ENCODE peak calls at places on chromosome 16, in seven cellular contexts. One of them, this sample, is unnamed.

GRCh38 chr16:49365711-49366509 is 7.7 kb upstream of the C16orf78 start:
- DNase-seq in glutamatergic neuron: no peak
- DNase-seq in upper lobe of right lung: no peak
- DNase-seq in PC-3: no peak
- DNase-seq in colonic mucosa: no peak
- DNase-seq in fibroblast of mammary gland: no peak
- DNase-seq in neural crest cell: no peak
- DNase-seq in this sample: no peak

GRCh38 chr16:84043486-84044107 is 1.0 kb upstream of the SLC38A8 start:
- DNase-seq in glutamatergic neuron: no peak
- DNase-seq in upper lobe of right lung: peak
- DNase-seq in PC-3: no peak
- DNase-seq in colonic mucosa: no peak
- DNase-seq in fibroblast of mammary gland: peak
- DNase-seq in neural crest cell: no peak
- DNase-seq in this sample: no peak

GRCh38 chr16:35559911-35560636 is 2100.7 kb downstream of the TP53TG3F start:
- DNase-seq in glutamatergic neuron: no peak
- DNase-seq in upper lobe of right lung: no peak
- DNase-seq in PC-3: peak
- DNase-seq in colonic mucosa: no peak
- DNase-seq in fibroblast of mammary gland: no peak
- DNase-seq in neural crest cell: no peak
- DNase-seq in this sample: no peak

GRCh38 chr16:50261707-50262235 is 4.6 kb upstream of the ADCY7 start:
- DNase-seq in glutamatergic neuron: no peak
- DNase-seq in upper lobe of right lung: peak
- DNase-seq in PC-3: no peak
- DNase-seq in colonic mucosa: peak
- DNase-seq in fibroblast of mammary gland: no peak
- DNase-seq in neural crest cell: no peak
- DNase-seq in this sample: no peak

GRCh38 chr16:67190448-67191399 is 788 bp upstream of the EXOC3L1 start:
- DNase-seq in glutamatergic neuron: no peak
- DNase-seq in upper lobe of right lung: no peak
- DNase-seq in PC-3: no peak
- DNase-seq in colonic mucosa: no peak
- DNase-seq in fibroblast of mammary gland: no peak
- DNase-seq in neural crest cell: no peak
- DNase-seq in this sample: no peak

GRCh38 chr16:89689142-89689541 is 2.7 kb downstream of the CDK10 start:
- DNase-seq in glutamatergic neuron: no peak
- DNase-seq in upper lobe of right lung: no peak
- DNase-seq in PC-3: no peak
- DNase-seq in colonic mucosa: no peak
- DNase-seq in fibroblast of mammary gland: no peak
- DNase-seq in neural crest cell: no peak
- DNase-seq in this sample: no peak

GRCh38 chr16:62711797-62712196 is 675.6 kb upstream of the CDH8 start:
- DNase-seq in glutamatergic neuron: no peak
- DNase-seq in upper lobe of right lung: no peak
- DNase-seq in PC-3: no peak
- DNase-seq in colonic mucosa: no peak
- DNase-seq in fibroblast of mammary gland: no peak
- DNase-seq in neural crest cell: no peak
- DNase-seq in this sample: no peak

GRCh38 chr16:962366-962765 is 8.4 kb downstream of the LMF1 start:
- DNase-seq in glutamatergic neuron: no peak
- DNase-seq in upper lobe of right lung: no peak
- DNase-seq in PC-3: no peak
- DNase-seq in colonic mucosa: no peak
- DNase-seq in fibroblast of mammary gland: no peak
- DNase-seq in neural crest cell: no peak
- DNase-seq in this sample: no peak

DNA sequence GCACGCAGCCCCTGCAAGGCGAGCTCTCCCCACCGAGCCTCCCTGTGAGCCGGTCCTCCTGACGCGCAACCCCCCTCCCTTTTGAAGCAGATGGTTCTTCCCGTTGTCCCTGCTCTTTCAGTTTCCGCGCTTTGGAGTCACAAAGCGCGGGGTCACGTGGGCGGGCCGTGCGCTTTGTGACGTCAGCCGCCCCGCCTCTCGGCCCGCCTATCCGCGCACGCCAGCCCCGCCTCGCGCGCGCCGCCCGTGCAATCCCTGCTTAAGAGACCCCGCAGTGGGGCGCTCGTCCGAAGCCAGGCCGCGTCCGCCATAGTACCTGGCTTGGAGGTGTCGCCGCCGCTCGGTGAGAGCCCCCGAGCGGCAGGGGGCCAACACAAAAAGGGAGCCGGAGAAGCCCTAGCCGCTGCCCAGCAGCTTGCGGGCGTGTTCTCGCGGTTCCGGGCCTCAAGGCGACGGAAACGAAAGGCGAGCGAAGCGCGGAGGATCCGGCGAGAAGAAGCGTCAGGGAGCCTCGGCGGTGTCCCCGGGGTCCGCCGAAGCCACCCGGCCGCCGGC is at the start of gene RBBP6:
- DNase-seq in glutamatergic neuron: peak
- DNase-seq in upper lobe of right lung: peak
- DNase-seq in PC-3: peak
- DNase-seq in colonic mucosa: peak
- DNase-seq in fibroblast of mammary gland: peak
- DNase-seq in neural crest cell: peak
- DNase-seq in this sample: peak
- TF ChIP-seq CTCF in glutamatergic neuron: peak
- TF ChIP-seq CTCF in upper lobe of right lung: peak
- TF ChIP-seq CTCF in PC-3: peak
- TF ChIP-seq CTCF in colonic mucosa: no peak
- TF ChIP-seq CTCF in fibroblast of mammary gland: no peak
- TF ChIP-seq CTCF in neural crest cell: peak
- TF ChIP-seq CTCF in this sample: peak

DNA sequence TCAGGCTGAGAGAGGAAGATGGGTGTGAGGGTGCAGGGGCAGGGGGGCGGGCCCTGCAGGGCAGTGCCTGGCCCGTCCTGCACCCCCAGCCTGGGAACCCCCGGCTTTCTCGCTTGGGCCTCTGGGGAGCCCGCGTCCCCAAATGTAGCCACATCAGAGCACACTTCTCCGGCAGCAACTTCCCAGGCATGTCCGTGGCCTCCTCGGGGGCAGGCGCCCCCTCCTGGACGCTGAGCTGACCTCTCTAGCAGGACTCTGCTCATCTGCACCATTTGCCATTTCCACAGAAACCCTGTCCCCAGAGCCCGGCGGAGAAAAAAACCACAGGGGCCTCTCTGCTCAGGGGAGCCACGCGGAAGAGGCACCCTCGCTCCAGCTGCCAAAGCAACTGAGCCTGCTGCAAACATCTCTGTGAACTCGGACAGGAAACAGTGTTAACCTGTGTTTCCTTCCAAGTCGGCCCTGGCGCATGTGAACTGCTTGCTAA is 63.4 kb downstream of the KLHDC4 start:
- DNase-seq in glutamatergic neuron: peak
- DNase-seq in upper lobe of right lung: no peak
- DNase-seq in PC-3: no peak
- DNase-seq in colonic mucosa: no peak
- DNase-seq in fibroblast of mammary gland: peak
- DNase-seq in neural crest cell: peak
- DNase-seq in this sample: no peak
- TF ChIP-seq CTCF in glutamatergic neuron: peak
- TF ChIP-seq CTCF in upper lobe of right lung: no peak
- TF ChIP-seq CTCF in PC-3: peak
- TF ChIP-seq CTCF in colonic mucosa: no peak
- TF ChIP-seq CTCF in fibroblast of mammary gland: peak
- TF ChIP-seq CTCF in neural crest cell: peak
- TF ChIP-seq CTCF in this sample: no peak

DNA sequence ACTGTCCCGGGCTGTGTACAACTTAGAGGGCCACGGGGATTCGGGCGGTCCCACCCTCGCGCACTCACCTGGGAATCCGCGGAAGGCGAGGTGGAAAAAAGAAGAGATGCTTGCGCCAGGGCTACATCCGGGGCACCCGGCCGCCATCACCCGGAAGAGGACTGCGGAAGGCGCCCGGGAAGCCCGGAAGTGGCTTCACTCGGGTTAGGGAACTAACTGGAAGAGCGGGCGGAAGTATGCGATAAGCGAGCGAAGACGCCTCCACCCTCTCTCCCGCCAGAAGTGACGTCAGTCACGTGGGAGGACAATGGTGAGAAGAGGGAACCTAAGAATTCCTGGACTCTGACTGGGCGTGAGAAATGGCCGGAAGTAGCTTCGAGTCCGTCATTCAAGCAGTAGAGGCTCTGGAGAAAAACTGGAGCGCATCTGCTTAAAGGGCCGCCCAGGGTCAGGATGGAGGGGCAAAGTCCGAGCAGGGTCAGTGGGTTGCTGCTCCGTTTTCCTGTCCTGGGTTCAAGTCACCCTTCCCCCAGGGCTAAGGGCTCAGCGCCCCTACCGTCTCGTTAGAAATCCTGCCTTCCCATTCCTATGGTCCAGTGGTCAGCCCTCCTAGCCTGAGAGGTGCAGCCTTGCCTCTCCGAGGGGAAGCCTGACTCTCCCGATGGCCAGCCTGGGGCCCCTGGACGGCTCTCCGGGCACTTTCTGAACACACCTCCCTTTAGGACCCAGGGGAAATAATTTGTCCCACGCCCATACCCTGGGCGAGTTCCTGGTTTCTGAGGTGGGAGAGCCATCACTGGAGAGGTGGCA is at the start of gene CD2BP2:
- DNase-seq in glutamatergic neuron: peak
- DNase-seq in upper lobe of right lung: peak
- DNase-seq in PC-3: peak
- DNase-seq in colonic mucosa: peak
- DNase-seq in fibroblast of mammary gland: peak
- DNase-seq in neural crest cell: peak
- DNase-seq in this sample: peak
- TF ChIP-seq CTCF in glutamatergic neuron: no peak
- TF ChIP-seq CTCF in upper lobe of right lung: no peak
- TF ChIP-seq CTCF in PC-3: no peak
- TF ChIP-seq CTCF in colonic mucosa: no peak
- TF ChIP-seq CTCF in fibroblast of mammary gland: peak
- TF ChIP-seq CTCF in neural crest cell: no peak
- TF ChIP-seq CTCF in this sample: no peak

DNA sequence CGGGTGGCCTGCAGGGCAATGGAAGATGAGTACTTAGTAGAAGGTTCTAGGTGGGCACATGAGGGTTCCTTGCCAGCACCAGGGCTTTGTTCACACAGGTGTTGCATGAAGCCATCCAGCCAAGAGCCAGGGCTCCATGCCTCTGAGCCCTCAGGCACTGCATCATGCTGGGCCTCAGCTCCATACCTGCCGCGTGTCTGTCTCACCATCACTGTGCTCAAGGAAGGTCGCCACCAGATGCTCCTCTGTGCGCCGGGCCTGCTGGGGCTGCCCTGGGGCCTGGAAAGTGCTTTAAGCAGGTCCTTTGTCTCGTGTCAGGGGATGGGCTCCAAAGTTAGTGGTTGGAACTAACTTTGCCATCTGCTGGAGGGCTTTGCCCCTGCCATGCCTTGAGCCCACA is 25.6 kb downstream of the C16orf90 start:
- DNase-seq in glutamatergic neuron: no peak
- DNase-seq in upper lobe of right lung: no peak
- DNase-seq in PC-3: no peak
- DNase-seq in colonic mucosa: no peak
- DNase-seq in fibroblast of mammary gland: no peak
- DNase-seq in neural crest cell: no peak
- DNase-seq in this sample: no peak
- TF ChIP-seq CTCF in glutamatergic neuron: no peak
- TF ChIP-seq CTCF in upper lobe of right lung: no peak
- TF ChIP-seq CTCF in PC-3: no peak
- TF ChIP-seq CTCF in colonic mucosa: no peak
- TF ChIP-seq CTCF in fibroblast of mammary gland: no peak
- TF ChIP-seq CTCF in neural crest cell: no peak
- TF ChIP-seq CTCF in this sample: no peak

GRCh38 chr16:54538241-54538640 is 251.7 kb upstream of the IRX3 start:
- DNase-seq in glutamatergic neuron: no peak
- DNase-seq in upper lobe of right lung: no peak
- DNase-seq in PC-3: no peak
- DNase-seq in colonic mucosa: no peak
- DNase-seq in fibroblast of mammary gland: peak
- DNase-seq in neural crest cell: no peak
- DNase-seq in this sample: no peak
- TF ChIP-seq CTCF in glutamatergic neuron: no peak
- TF ChIP-seq CTCF in upper lobe of right lung: peak
- TF ChIP-seq CTCF in PC-3: no peak
- TF ChIP-seq CTCF in colonic mucosa: no peak
- TF ChIP-seq CTCF in fibroblast of mammary gland: peak
- TF ChIP-seq CTCF in neural crest cell: peak
- TF ChIP-seq CTCF in this sample: no peak

GRCh38 chr16:73365010-73365409 is 317.1 kb upstream of the ZFHX3 start:
- DNase-seq in glutamatergic neuron: peak
- DNase-seq in upper lobe of right lung: no peak
- DNase-seq in PC-3: no peak
- DNase-seq in colonic mucosa: no peak
- DNase-seq in fibroblast of mammary gland: no peak
- DNase-seq in neural crest cell: no peak
- DNase-seq in this sample: peak
- TF ChIP-seq CTCF in glutamatergic neuron: no peak
- TF ChIP-seq CTCF in upper lobe of right lung: no peak
- TF ChIP-seq CTCF in PC-3: no peak
- TF ChIP-seq CTCF in colonic mucosa: no peak
- TF ChIP-seq CTCF in fibroblast of mammary gland: no peak
- TF ChIP-seq CTCF in neural crest cell: no peak
- TF ChIP-seq CTCF in this sample: no peak